ENCODE peak calls at places on chromosome 10, in ten cellular contexts. One of them, this sample, is unnamed.

GRCh38 chr10:127155221-127155620 is 41.2 kb downstream of the INSYN2A start:
- DNase-seq in PC-9: no peak
- DNase-seq in CD4-positive, alpha-beta memory T cell: no peak
- DNase-seq in Karpas-422: no peak
- DNase-seq in aorta: no peak
- DNase-seq in AG04450: no peak
- DNase-seq in ovary: no peak
- DNase-seq in DND-41: no peak
- DNase-seq in kidney: no peak
- DNase-seq in transverse colon: no peak
- DNase-seq in this sample: no peak

GRCh38 chr10:97131041-97131659 is 54.6 kb downstream of the SLIT1 start:
- DNase-seq in Karpas-422: no peak
- DNase-seq in kidney: peak
- DNase-seq in AG04450: no peak
- DNase-seq in DND-41: no peak
- DNase-seq in PC-9: no peak
- DNase-seq in CD4-positive, alpha-beta memory T cell: no peak
- DNase-seq in ovary: no peak
- DNase-seq in transverse colon: no peak
- DNase-seq in aorta: peak
- DNase-seq in this sample: no peak

GRCh38 chr10:91880310-91880709 is 29.0 kb downstream of the FGFBP3 start:
- DNase-seq in PC-9: peak
- DNase-seq in aorta: peak
- DNase-seq in CD4-positive, alpha-beta memory T cell: no peak
- DNase-seq in kidney: no peak
- DNase-seq in Karpas-422: no peak
- DNase-seq in ovary: no peak
- DNase-seq in transverse colon: no peak
- DNase-seq in AG04450: no peak
- DNase-seq in DND-41: no peak
- DNase-seq in this sample: no peak

GRCh38 chr10:110615057-110615630 is 29.0 kb upstream of the RBM20 start:
- DNase-seq in CD4-positive, alpha-beta memory T cell: no peak
- DNase-seq in DND-41: no peak
- DNase-seq in Karpas-422: no peak
- DNase-seq in ovary: no peak
- DNase-seq in PC-9: no peak
- DNase-seq in kidney: no peak
- DNase-seq in aorta: no peak
- DNase-seq in AG04450: peak
- DNase-seq in transverse colon: no peak
- DNase-seq in this sample: no peak

GRCh38 chr10:117160567-117160966 is 22.5 kb upstream of the VAX1 start:
- DNase-seq in kidney: no peak
- DNase-seq in ovary: no peak
- DNase-seq in CD4-positive, alpha-beta memory T cell: no peak
- DNase-seq in Karpas-422: no peak
- DNase-seq in aorta: no peak
- DNase-seq in PC-9: no peak
- DNase-seq in DND-41: no peak
- DNase-seq in AG04450: no peak
- DNase-seq in transverse colon: no peak
- DNase-seq in this sample: no peak

GRCh38 chr10:44689368-44689767 is 221.8 kb upstream of the TMEM72 start:
- DNase-seq in Karpas-422: no peak
- DNase-seq in PC-9: no peak
- DNase-seq in AG04450: no peak
- DNase-seq in ovary: no peak
- DNase-seq in transverse colon: no peak
- DNase-seq in aorta: no peak
- DNase-seq in kidney: no peak
- DNase-seq in CD4-positive, alpha-beta memory T cell: no peak
- DNase-seq in DND-41: no peak
- DNase-seq in this sample: no peak

GRCh38 chr10:6607778-6608177 is 27.7 kb upstream of the PRKCQ start:
- DNase-seq in transverse colon: no peak
- DNase-seq in kidney: no peak
- DNase-seq in Karpas-422: no peak
- DNase-seq in PC-9: no peak
- DNase-seq in AG04450: no peak
- DNase-seq in aorta: no peak
- DNase-seq in CD4-positive, alpha-beta memory T cell: no peak
- DNase-seq in DND-41: no peak
- DNase-seq in ovary: no peak
- DNase-seq in this sample: no peak

GRCh38 chr10:127243490-127244272 is 47.3 kb upstream of the INSYN2A start:
- DNase-seq in transverse colon: peak
- DNase-seq in Karpas-422: peak
- DNase-seq in AG04450: no peak
- DNase-seq in aorta: no peak
- DNase-seq in CD4-positive, alpha-beta memory T cell: peak
- DNase-seq in DND-41: peak
- DNase-seq in PC-9: peak
- DNase-seq in ovary: peak
- DNase-seq in kidney: no peak
- DNase-seq in this sample: no peak

GRCh38 chr10:133445268-133445732 is 8.4 kb upstream of the SCART1 start:
- DNase-seq in kidney: peak
- DNase-seq in transverse colon: no peak
- DNase-seq in aorta: peak
- DNase-seq in PC-9: no peak
- DNase-seq in CD4-positive, alpha-beta memory T cell: no peak
- DNase-seq in AG04450: no peak
- DNase-seq in ovary: no peak
- DNase-seq in Karpas-422: no peak
- DNase-seq in DND-41: no peak
- DNase-seq in this sample: no peak

GRCh38 chr10:20962165-20962564 is 65.1 kb upstream of the NEBL start:
- DNase-seq in transverse colon: no peak
- DNase-seq in aorta: no peak
- DNase-seq in Karpas-422: no peak
- DNase-seq in AG04450: no peak
- DNase-seq in PC-9: no peak
- DNase-seq in kidney: no peak
- DNase-seq in ovary: no peak
- DNase-seq in CD4-positive, alpha-beta memory T cell: no peak
- DNase-seq in DND-41: no peak
- DNase-seq in this sample: no peak

GRCh38 chr10:15200626-15201025 is 32.1 kb upstream of the NMT2 start:
- DNase-seq in CD4-positive, alpha-beta memory T cell: no peak
- DNase-seq in Karpas-422: no peak
- DNase-seq in DND-41: no peak
- DNase-seq in AG04450: no peak
- DNase-seq in PC-9: peak
- DNase-seq in kidney: no peak
- DNase-seq in aorta: no peak
- DNase-seq in ovary: no peak
- DNase-seq in transverse colon: no peak
- DNase-seq in this sample: no peak
- H3K4me3 ChIP-seq in CD4-positive, alpha-beta memory T cell: no peak
- H3K4me3 ChIP-seq in Karpas-422: no peak
- H3K4me3 ChIP-seq in DND-41: no peak
- H3K4me3 ChIP-seq in AG04450: no peak
- H3K4me3 ChIP-seq in PC-9: no peak
- H3K4me3 ChIP-seq in kidney: no peak
- H3K4me3 ChIP-seq in aorta: no peak
- H3K4me3 ChIP-seq in ovary: no peak
- H3K4me3 ChIP-seq in transverse colon: no peak
- H3K4me3 ChIP-seq in this sample: no peak

GRCh38 chr10:69375307-69376151 is 41.2 kb downstream of the TACR2 start:
- DNase-seq in ovary: peak
- DNase-seq in PC-9: no peak
- DNase-seq in DND-41: no peak
- DNase-seq in AG04450: no peak
- DNase-seq in kidney: peak
- DNase-seq in aorta: no peak
- DNase-seq in Karpas-422: peak
- DNase-seq in transverse colon: no peak
- DNase-seq in CD4-positive, alpha-beta memory T cell: no peak
- DNase-seq in this sample: peak
- H3K27ac ChIP-seq in ovary: no peak
- H3K27ac ChIP-seq in PC-9: no peak
- H3K27ac ChIP-seq in DND-41: no peak
- H3K27ac ChIP-seq in AG04450: no peak
- H3K27ac ChIP-seq in kidney: peak
- H3K27ac ChIP-seq in aorta: no peak
- H3K27ac ChIP-seq in Karpas-422: no peak
- H3K27ac ChIP-seq in transverse colon: peak
- H3K27ac ChIP-seq in CD4-positive, alpha-beta memory T cell: no peak
- H3K27ac ChIP-seq in this sample: peak

GRCh38 chr10:98611432-98611831 is 164.7 kb upstream of the HPS1 start:
- DNase-seq in aorta: no peak
- DNase-seq in AG04450: no peak
- DNase-seq in CD4-positive, alpha-beta memory T cell: no peak
- DNase-seq in DND-41: no peak
- DNase-seq in PC-9: no peak
- DNase-seq in ovary: no peak
- DNase-seq in Karpas-422: no peak
- DNase-seq in transverse colon: no peak
- DNase-seq in kidney: no peak
- DNase-seq in this sample: no peak
- H3K4me3 ChIP-seq in aorta: no peak
- H3K4me3 ChIP-seq in AG04450: no peak
- H3K4me3 ChIP-seq in CD4-positive, alpha-beta memory T cell: no peak
- H3K4me3 ChIP-seq in DND-41: no peak
- H3K4me3 ChIP-seq in PC-9: no peak
- H3K4me3 ChIP-seq in ovary: no peak
- H3K4me3 ChIP-seq in Karpas-422: no peak
- H3K4me3 ChIP-seq in transverse colon: no peak
- H3K4me3 ChIP-seq in kidney: no peak
- H3K4me3 ChIP-seq in this sample: no peak

DNA sequence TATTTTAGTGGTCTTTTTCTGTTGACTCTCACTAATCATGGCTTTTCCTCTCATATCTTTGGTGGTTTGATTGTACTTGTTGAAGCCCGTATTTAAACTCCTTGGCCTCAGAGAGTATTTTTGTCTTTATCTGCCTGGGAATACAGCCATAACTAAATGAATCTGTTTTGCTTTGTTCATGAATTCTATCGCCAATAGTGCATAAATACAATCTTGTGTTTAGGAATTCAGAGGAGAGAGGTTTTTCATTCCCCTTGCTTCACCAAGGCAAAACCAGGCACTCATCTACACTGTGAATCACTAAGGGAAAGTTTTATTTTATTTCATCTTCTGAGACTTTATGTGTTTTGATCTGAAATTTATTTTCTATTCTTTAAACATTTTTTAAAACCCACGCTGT is 152.7 kb downstream of the BICC1 start:
- DNase-seq in aorta: no peak
- DNase-seq in DND-41: no peak
- DNase-seq in Karpas-422: no peak
- DNase-seq in PC-9: no peak
- DNase-seq in kidney: no peak
- DNase-seq in CD4-positive, alpha-beta memory T cell: no peak
- DNase-seq in ovary: no peak
- DNase-seq in AG04450: no peak
- DNase-seq in transverse colon: no peak
- DNase-seq in this sample: no peak
- H3K27ac ChIP-seq in aorta: no peak
- H3K27ac ChIP-seq in DND-41: no peak
- H3K27ac ChIP-seq in Karpas-422: no peak
- H3K27ac ChIP-seq in PC-9: no peak
- H3K27ac ChIP-seq in kidney: no peak
- H3K27ac ChIP-seq in CD4-positive, alpha-beta memory T cell: no peak
- H3K27ac ChIP-seq in ovary: no peak
- H3K27ac ChIP-seq in AG04450: no peak
- H3K27ac ChIP-seq in transverse colon: peak
- H3K27ac ChIP-seq in this sample: peak

GRCh38 chr10:31031205-31031665 is 430 bp downstream of the ZNF438 start:
- DNase-seq in aorta: no peak
- DNase-seq in AG04450: no peak
- DNase-seq in CD4-positive, alpha-beta memory T cell: no peak
- DNase-seq in transverse colon: no peak
- DNase-seq in PC-9: no peak
- DNase-seq in Karpas-422: no peak
- DNase-seq in DND-41: no peak
- DNase-seq in ovary: no peak
- DNase-seq in kidney: no peak
- DNase-seq in this sample: no peak

GRCh38 chr10:31031666-31032514 is at the start of gene ZNF438:
- DNase-seq in Karpas-422: peak
- DNase-seq in kidney: peak
- DNase-seq in aorta: peak
- DNase-seq in DND-41: peak
- DNase-seq in PC-9: peak
- DNase-seq in AG04450: peak
- DNase-seq in CD4-positive, alpha-beta memory T cell: peak
- DNase-seq in ovary: peak
- DNase-seq in transverse colon: peak
- DNase-seq in this sample: peak

GRCh38 chr10:31034041-31034918 is 2.6 kb upstream of the ZNF438 start:
- DNase-seq in PC-9: no peak
- DNase-seq in ovary: no peak
- DNase-seq in Karpas-422: no peak
- DNase-seq in transverse colon: no peak
- DNase-seq in aorta: no peak
- DNase-seq in CD4-positive, alpha-beta memory T cell: no peak
- DNase-seq in DND-41: no peak
- DNase-seq in AG04450: peak
- DNase-seq in kidney: no peak
- DNase-seq in this sample: no peak

GRCh38 chr10:31032515-31033132 is 959 bp upstream of the ZNF438 start:
- DNase-seq in AG04450: no peak
- DNase-seq in aorta: no peak
- DNase-seq in PC-9: no peak
- DNase-seq in transverse colon: peak
- DNase-seq in ovary: peak
- DNase-seq in CD4-positive, alpha-beta memory T cell: no peak
- DNase-seq in Karpas-422: no peak
- DNase-seq in kidney: peak
- DNase-seq in DND-41: no peak
- DNase-seq in this sample: no peak

DNA sequence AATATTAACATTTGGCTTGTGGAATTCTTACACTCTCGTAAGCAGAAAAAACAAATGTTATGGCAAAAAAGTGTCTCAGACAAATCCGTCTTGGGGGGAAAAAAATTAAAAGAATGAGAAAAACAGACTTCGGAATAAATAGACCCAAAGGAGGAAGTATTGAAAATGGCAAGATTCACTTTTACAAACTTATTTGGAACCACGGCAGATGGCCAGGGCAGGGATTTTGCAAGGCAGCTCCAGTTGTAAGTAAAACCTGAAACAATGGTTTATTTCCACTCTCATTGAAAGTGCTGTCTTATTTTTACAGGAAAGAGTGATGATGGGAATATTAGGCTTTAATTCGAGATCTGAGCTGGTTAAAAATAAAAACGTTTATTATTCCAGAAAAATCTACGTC is 1.5 kb upstream of the ZNF438 start:
- DNase-seq in DND-41: no peak
- DNase-seq in PC-9: no peak
- DNase-seq in CD4-positive, alpha-beta memory T cell: no peak
- DNase-seq in kidney: no peak
- DNase-seq in ovary: no peak
- DNase-seq in transverse colon: no peak
- DNase-seq in aorta: no peak
- DNase-seq in Karpas-422: no peak
- DNase-seq in AG04450: no peak
- DNase-seq in this sample: no peak
- H3K4me3 ChIP-seq in DND-41: no peak
- H3K4me3 ChIP-seq in PC-9: peak
- H3K4me3 ChIP-seq in CD4-positive, alpha-beta memory T cell: no peak
- H3K4me3 ChIP-seq in kidney: no peak
- H3K4me3 ChIP-seq in ovary: peak
- H3K4me3 ChIP-seq in transverse colon: peak
- H3K4me3 ChIP-seq in aorta: peak
- H3K4me3 ChIP-seq in Karpas-422: no peak
- H3K4me3 ChIP-seq in AG04450: no peak
- H3K4me3 ChIP-seq in this sample: peak

This sample was measured in uterus.